ENCODE peak calls at places on chromosomes 4 and X, in seven cellular contexts. O is K562, N is stomach, B is transverse colon, F is HepG2, K is breast epithelium, Y is suprapubic skin. M is an unnamed sample.

GRCh38 chrX:148672526-148672925 is 172.1 kb downstream of the AFF2 start:
- DNase-seq in O (no peak), F (no peak), B (no peak), K (no peak), N (no peak), Y (no peak), M (no peak)

GRCh38 chr4:108971473-108971872 is 208.6 kb upstream of the ETNPPL start:
- DNase-seq in Y (no peak), K (no peak), F (no peak), N (no peak), O (no peak), B (no peak), M (no peak)

GRCh38 chr4:74181225-74181624 is 23.3 kb downstream of the MTHFD2L start:
- DNase-seq in O (no peak), F (no peak), Y (no peak), N (no peak), K (no peak), B (no peak), M (no peak)

GRCh38 chr4:66073961-66074360 is 403.7 kb upstream of the EPHA5 start:
- DNase-seq in O (no peak), K (no peak), N (no peak), B (no peak), Y (no peak), F (no peak), M (no peak)

GRCh38 chr4:27684501-27685077 is 823.9 kb downstream of the STIM2 start:
- DNase-seq in N (peak; percentile 57), B (peak; percentile 13), K (peak; percentile 30), O (no peak), Y (no peak), F (peak; percentile 44), M (peak; percentile 71)

GRCh38 chrX:74018253-74018652 is 285.7 kb upstream of the ZCCHC13 start:
- DNase-seq in B (no peak), K (no peak), N (no peak), F (no peak), O (no peak), Y (no peak), M (no peak)

GRCh38 chrX:51395807-51396728 is 63.4 kb downstream of the NUDT10 start:
- DNase-seq in O (peak; percentile 16), Y (no peak), N (no peak), B (no peak), F (no peak), K (no peak), M (peak; percentile 62)

GRCh38 chrX:2820131-2820771 is 8.5 kb upstream of the GYG2 start:
- DNase-seq in O (no peak), N (no peak), K (no peak), B (no peak), Y (no peak), F (no peak), M (no peak)

GRCh38 chr4:102427599-102427998 is 73.6 kb upstream of the NFKB1 start:
- DNase-seq in Y (no peak), F (no peak), K (no peak), N (no peak), O (no peak), B (no peak), M (no peak)
- TF ChIP-seq POLR2AphosphoS5 in Y (no peak), F (no peak), K (no peak), N (no peak), O (no peak), B (no peak), M (no peak)

GRCh38 chr4:6273661-6273990 is 4.0 kb downstream of the WFS1 start:
- DNase-seq in N (no peak), Y (no peak), O (no peak), K (no peak), F (peak; percentile 53), B (no peak), M (no peak)

GRCh38 chr4:6275898-6276563 is 6.4 kb downstream of the WFS1 start:
- DNase-seq in O (no peak), B (peak; percentile 16), K (no peak), N (no peak), Y (no peak), F (peak; percentile 92), M (no peak)

GRCh38 chr4:6272863-6273660 is 3.4 kb downstream of the WFS1 start:
- DNase-seq in N (no peak), F (peak; percentile 70), K (no peak), Y (no peak), O (no peak), B (no peak), M (no peak)

GRCh38 chr4:6277139-6277802 is 7.6 kb downstream of the WFS1 start:
- DNase-seq in Y (no peak), N (no peak), F (peak; percentile 47), K (no peak), B (no peak), O (no peak), M (peak; percentile 65)

GRCh38 chr4:6275351-6275750 is 5.7 kb downstream of the WFS1 start:
- DNase-seq in F (no peak), Y (no peak), O (no peak), B (no peak), K (no peak), N (no peak), M (no peak)
- H3K27ac ChIP-seq in F (peak overlapping the region; percentile 92), Y (no peak overlapping the region), O (no peak overlapping the region), B (peak overlapping the region; percentile 61), K (no peak overlapping the region), N (peak overlapping the region; percentile 64), M (peak overlapping the region; percentile 96)

GRCh38 chrX:120603707-120604358 is at the start of gene MCTS1:
- DNase-seq in K (peak; percentile 84), F (peak; percentile 89), Y (peak; percentile 87), N (peak; percentile 86), B (peak; percentile 89), O (peak; percentile 72), M (peak; percentile 93)

DNA sequence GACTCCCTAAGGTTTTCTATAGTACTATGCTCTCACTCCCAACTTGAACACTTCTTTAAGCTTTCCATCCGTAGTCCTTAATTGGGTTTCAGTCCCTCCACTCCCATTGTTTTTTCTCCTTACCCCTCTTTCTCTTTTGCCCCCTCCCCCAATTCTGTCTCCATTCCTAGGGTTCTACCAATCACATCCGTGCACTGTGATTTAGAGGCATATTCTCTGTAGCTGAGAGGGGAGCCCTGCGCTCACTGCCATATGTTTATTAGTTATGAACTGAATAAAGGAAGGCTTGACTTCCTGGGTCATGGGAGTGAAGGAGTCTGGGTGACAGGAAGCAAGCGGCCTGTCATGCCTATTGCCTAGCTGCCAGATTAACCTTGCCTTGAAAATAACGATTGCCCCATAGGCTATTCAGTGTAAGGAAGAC is 470 bp downstream of the MCTS1 start:
- DNase-seq in F (peak; percentile 5), B (peak; percentile 19), O (peak; percentile 41), K (no peak), N (no peak), Y (no peak), M (no peak)
- TF ChIP-seq POLR2A in F (no peak), B (peak; percentile 42), O (peak; percentile 56), K (no peak), N (no peak), Y (no peak), M (no peak)

GRCh38 chr4:107689912-107690587 is 30.0 kb downstream of the PAPSS1 start:
- DNase-seq in Y (no peak), O (no peak), B (no peak), F (peak; percentile 14), K (no peak), N (no peak), M (no peak)
- TF ChIP-seq POLR2AphosphoS5 in Y (no peak), O (no peak), B (no peak), F (no peak), K (no peak), N (no peak), M (no peak)